ENCODE peak calls at places on chromosomes 2 and 18, in six cellular contexts. B, J, X, D, E and Y are unnamed samples.

GRCh38 chr18:74631242-74632087 is 33.8 kb downstream of the ZNF407 start:
- DNase-seq in E (peak), X (no peak), J (no peak), D (no peak), B (peak), Y (no peak)

GRCh38 chr2:14866953-14867352 is 234.4 kb downstream of the LRATD1 start:
- DNase-seq in J (no peak), E (no peak), D (no peak), B (no peak), X (no peak), Y (no peak)

GRCh38 chr2:230797515-230798495 is 66.9 kb upstream of the ITM2C start:
- DNase-seq in D (no peak), J (no peak), B (peak), E (peak), X (no peak), Y (no peak)

GRCh38 chr2:158667567-158667966 is 127.5 kb upstream of the DAPL1 start:
- DNase-seq in B (peak), X (no peak), J (no peak), D (no peak), E (peak), Y (no peak)

GRCh38 chr2:118249531-118249930 is 161.3 kb downstream of the INSIG2 start:
- DNase-seq in B (peak), D (peak), X (no peak), E (no peak), J (no peak), Y (no peak)

GRCh38 chr2:3641841-3642421 is 16.1 kb upstream of the ALLC start:
- DNase-seq in X (peak), E (no peak), B (no peak), D (no peak), J (peak), Y (no peak)

GRCh38 chr2:20382965-20383800 is 32.5 kb upstream of the PUM2 start:
- DNase-seq in E (peak), J (no peak), B (peak), X (no peak), D (no peak), Y (no peak)

GRCh38 chr2:217954971-217955740 is 47.6 kb downstream of the TNS1 start:
- DNase-seq in D (no peak), J (no peak), X (no peak), B (no peak), E (no peak), Y (no peak)

GRCh38 chr18:52945552-52945951 is 605.6 kb downstream of the DCC start:
- DNase-seq in D (no peak), J (no peak), B (no peak), E (no peak), X (no peak), Y (no peak)

GRCh38 chr2:112713585-112713925 is 7.3 kb upstream of the NT5DC4 start:
- DNase-seq in D (no peak), J (no peak), B (no peak), X (no peak), E (no peak), Y (no peak)

GRCh38 chr18:41809652-41810051 is 145.4 kb upstream of the PIK3C3 start:
- DNase-seq in E (peak), X (no peak), D (peak), J (no peak), B (no peak), Y (no peak)

GRCh38 chr2:118012778-118013177 is 1.1 kb downstream of the CCDC93 start:
- DNase-seq in D (peak), B (no peak), X (no peak), J (no peak), E (no peak), Y (no peak)

GRCh38 chr2:54570925-54571694 is 115.0 kb downstream of the SPTBN1 start:
- DNase-seq in B (peak), E (peak), X (no peak), D (no peak), J (no peak), Y (no peak)

GRCh38 chr2:100821913-100822260 is 1.9 kb downstream of the NPAS2 start:
- DNase-seq in J (no peak), D (no peak), X (no peak), B (no peak), E (no peak), Y (no peak)

GRCh38 chr18:1559563-1559962 is 654.9 kb downstream of the ADCYAP1 start:
- DNase-seq in X (no peak), B (no peak), D (peak), J (peak), E (no peak), Y (no peak)

GRCh38 chr2:120060088-120060623 is 47.3 kb downstream of the EPB41L5 start:
- DNase-seq in B (peak), J (no peak), D (no peak), E (no peak), X (no peak), Y (no peak)

GRCh38 chr2:127448526-127448925 is 30.3 kb downstream of the PROC start:
- DNase-seq in B (peak), E (no peak), X (no peak), D (no peak), J (no peak), Y (no peak)

GRCh38 chr18:63177822-63178525 is 141.6 kb downstream of the BCL2 start:
- DNase-seq in E (no peak), J (no peak), X (no peak), B (no peak), D (no peak), Y (no peak)

GRCh38 chr2:238108423-238109201 is 8.5 kb downstream of the ESPNL start:
- DNase-seq in E (no peak), X (peak), B (no peak), D (peak), J (peak), Y (no peak)
- H3K27ac ChIP-seq in E (no peak), X (no peak), B (no peak), D (no peak), J (no peak), Y (no peak)

DNA sequence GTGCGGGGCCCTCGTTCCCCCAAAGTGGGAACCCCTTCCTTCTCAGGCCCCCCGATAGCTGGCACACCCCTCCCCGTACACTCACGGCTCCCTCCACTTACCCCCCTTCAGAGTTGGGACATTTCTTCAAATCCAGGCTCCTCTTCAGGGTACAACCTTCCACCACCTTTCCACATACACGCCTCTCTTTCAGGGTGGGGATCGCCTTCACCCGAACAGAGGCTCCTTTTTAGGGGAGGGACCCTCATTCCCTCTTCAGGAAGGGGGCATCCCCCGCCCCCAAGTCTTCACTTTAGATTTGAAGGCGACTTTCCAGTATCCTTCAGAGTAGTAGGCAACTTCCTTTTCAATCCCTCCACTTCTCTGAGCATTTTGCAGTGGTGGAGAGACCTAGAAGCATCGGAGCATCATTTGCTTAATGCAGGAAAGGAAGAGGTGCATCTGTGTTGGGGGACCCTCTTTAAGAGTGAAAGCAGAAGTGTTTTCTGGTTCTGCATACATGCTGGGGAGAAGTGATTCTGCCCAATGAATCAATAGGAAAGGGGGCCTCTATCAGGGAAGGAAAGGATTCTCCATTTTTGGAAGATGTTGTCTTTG is 814 bp downstream of the EML4 start:
- DNase-seq in E (peak), D (no peak), J (no peak), X (no peak), B (peak), Y (no peak)
- H2BK15ac ChIP-seq in E (peak), D (no peak), J (no peak), X (no peak), B (no peak), Y (no peak)

DNA sequence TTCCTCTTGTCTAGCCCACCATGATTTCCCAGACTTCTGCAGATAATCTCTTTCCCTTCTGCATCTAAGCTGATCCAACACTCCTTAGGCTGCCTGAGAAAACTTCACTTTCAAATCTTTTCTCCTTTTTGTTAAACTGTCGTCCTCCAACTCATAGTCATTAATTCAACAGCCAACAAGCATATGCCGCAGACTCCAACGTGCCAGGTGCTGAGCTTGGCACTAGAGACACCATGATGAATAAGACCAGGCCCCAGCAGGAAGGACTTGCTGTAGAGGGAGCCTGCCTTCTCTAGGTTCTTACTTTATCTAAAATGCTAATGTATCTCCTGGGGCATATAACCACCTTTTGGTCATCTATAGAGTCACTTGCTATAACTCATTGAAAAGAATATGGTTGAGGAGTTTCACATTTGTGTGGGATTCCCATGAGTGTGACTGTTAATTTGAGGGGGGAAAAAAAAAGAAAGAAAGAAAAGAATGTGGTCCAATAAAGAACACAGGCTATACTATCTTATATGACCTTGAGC is 51.0 kb downstream of the ANKRD44 start:
- DNase-seq in B (no peak), E (no peak), J (no peak), D (no peak), X (no peak), Y (no peak)
- H3K27ac ChIP-seq in B (no peak), E (no peak), J (no peak), D (no peak), X (no peak), Y (no peak)

GRCh38 chr2:234243871-234244565 is 193.5 kb downstream of the SPP2 start:
- DNase-seq in E (peak), D (no peak), J (no peak), B (no peak), X (no peak), Y (no peak)
- H2BK15ac ChIP-seq in E (no peak), D (no peak), J (no peak), B (no peak), X (no peak), Y (no peak)